ENCODE peak calls at places on chromosomes 7 and 10, in six cellular contexts. One of them, this sample, is unnamed.

GRCh38 chr7:139693651-139694388 is 84.0 kb downstream of the HIPK2 start:
- DNase-seq in mesendoderm: no peak
- DNase-seq in mucosa of descending colon: no peak
- DNase-seq in HT1080: no peak
- DNase-seq in NCI-H2081: no peak
- DNase-seq in mesenteric fat pad: no peak
- DNase-seq in this sample: no peak

GRCh38 chr7:105678811-105679495 is 97.7 kb upstream of the EFCAB10 start:
- DNase-seq in mesendoderm: peak; percentile 49
- DNase-seq in mucosa of descending colon: peak; percentile 88
- DNase-seq in HT1080: no peak
- DNase-seq in NCI-H2081: no peak
- DNase-seq in mesenteric fat pad: peak; percentile 93
- DNase-seq in this sample: peak; percentile 62

GRCh38 chr10:103197177-103197576 is 4.1 kb upstream of the NT5C2 start:
- DNase-seq in mesendoderm: peak; percentile 59
- DNase-seq in mucosa of descending colon: no peak
- DNase-seq in HT1080: peak; percentile 91
- DNase-seq in NCI-H2081: no peak
- DNase-seq in mesenteric fat pad: no peak
- DNase-seq in this sample: peak; percentile 77

GRCh38 chr10:19892677-19893076 is 76.4 kb downstream of the PLXDC2 start:
- DNase-seq in mesendoderm: no peak
- DNase-seq in mucosa of descending colon: no peak
- DNase-seq in HT1080: no peak
- DNase-seq in NCI-H2081: no peak
- DNase-seq in mesenteric fat pad: no peak
- DNase-seq in this sample: no peak

GRCh38 chr10:52774600-52775106 is 2.1 kb upstream of the MBL2 start:
- DNase-seq in mesendoderm: no peak
- DNase-seq in mucosa of descending colon: no peak
- DNase-seq in HT1080: no peak
- DNase-seq in NCI-H2081: no peak
- DNase-seq in mesenteric fat pad: peak; percentile 30
- DNase-seq in this sample: no peak

GRCh38 chr7:99038086-99038855 is 105.6 kb downstream of the SMURF1 start:
- DNase-seq in mesendoderm: no peak
- DNase-seq in mucosa of descending colon: no peak
- DNase-seq in HT1080: no peak
- DNase-seq in NCI-H2081: no peak
- DNase-seq in mesenteric fat pad: no peak
- DNase-seq in this sample: no peak

GRCh38 chr10:104614245-104614831 is 26.8 kb upstream of the SORCS3 start:
- DNase-seq in mesendoderm: peak; percentile 59
- DNase-seq in mucosa of descending colon: no peak
- DNase-seq in HT1080: peak; percentile 64
- DNase-seq in NCI-H2081: no peak
- DNase-seq in mesenteric fat pad: no peak
- DNase-seq in this sample: peak; percentile 25

GRCh38 chr10:130045091-130045652 is 65.5 kb downstream of the C10orf143 start:
- DNase-seq in mesendoderm: peak; percentile 78
- DNase-seq in mucosa of descending colon: no peak
- DNase-seq in HT1080: peak; percentile 57
- DNase-seq in NCI-H2081: no peak
- DNase-seq in mesenteric fat pad: peak; percentile 86
- DNase-seq in this sample: no peak

GRCh38 chr10:59493017-59493416 is 130.7 kb upstream of the FAM13C start:
- DNase-seq in mesendoderm: no peak
- DNase-seq in mucosa of descending colon: no peak
- DNase-seq in HT1080: no peak
- DNase-seq in NCI-H2081: no peak
- DNase-seq in mesenteric fat pad: no peak
- DNase-seq in this sample: no peak

GRCh38 chr10:127937069-127937468 is 30.2 kb downstream of the PTPRE start:
- DNase-seq in mesendoderm: no peak
- DNase-seq in mucosa of descending colon: no peak
- DNase-seq in HT1080: peak; percentile 21
- DNase-seq in NCI-H2081: no peak
- DNase-seq in mesenteric fat pad: no peak
- DNase-seq in this sample: peak; percentile 61

This sample was measured in bronchial epithelial cell.